ENCODE peak calls at places on chromosomes 6 and 20, in four cellular contexts. B is IMR-90, F is K562, Z is GM12878. C is an unnamed sample. For H4K20me1, the result is how much of the 10 kb centered on the place peaks cover.

GRCh38 chr6:30915591-30915946 is 1.5 kb downstream of the VARS2 start:
- DNase-seq in B (peak), Z (no peak), F (peak), C (peak)

GRCh38 chr6:140566706-140567330 is 1192.4 kb upstream of the CITED2 start:
- DNase-seq in B (peak), Z (no peak), F (no peak), C (peak)

GRCh38 chr20:24867556-24867955 is 81.5 kb upstream of the CST7 start:
- DNase-seq in F (no peak), Z (no peak), B (no peak), C (no peak)

GRCh38 chr6:40325791-40326190 is 261.4 kb downstream of the LRFN2 start:
- DNase-seq in F (peak), Z (no peak), B (no peak), C (no peak)

GRCh38 chr6:143609972-143610371 is 67.8 kb upstream of the PHACTR2 start:
- DNase-seq in Z (no peak), B (no peak), F (no peak), C (no peak)

GRCh38 chr20:44467289-44467883 is 8.3 kb upstream of the TTPAL start:
- DNase-seq in Z (no peak), B (no peak), F (no peak), C (no peak)

GRCh38 chr6:119195204-119195603 is 116.7 kb upstream of the FAM184A start:
- DNase-seq in B (no peak), Z (no peak), F (no peak), C (no peak)

GRCh38 chr6:159033160-159034049 is 11.4 kb downstream of the TAGAP start:
- DNase-seq in B (no peak), Z (no peak), F (no peak), C (no peak)

GRCh38 chr20:50813801-50814200 is 18.9 kb downstream of the BCAS4 start:
- DNase-seq in B (no peak), Z (no peak), F (no peak), C (no peak)

GRCh38 chr6:139431602-139431956 is 57.1 kb upstream of the CITED2 start:
- DNase-seq in Z (no peak), B (no peak), F (no peak), C (no peak)

GRCh38 chr6:130276507-130276906 is 53.8 kb upstream of the SAMD3 start:
- DNase-seq in B (no peak), Z (no peak), F (no peak), C (no peak)
- TF ChIP-seq FOS in B (no peak), Z (no peak), F (no peak), C (no peak)

GRCh38 chr20:19978511-19979210 is 38.5 kb upstream of the NAA20 start:
- DNase-seq in F (no peak), Z (no peak), B (no peak), C (no peak)
- H4K20me1 ChIP-seq in F (under half), Z (under half), B (half or more), C (under half)

GRCh38 chr6:64872633-64873032 is 834.4 kb downstream of the EYS start:
- DNase-seq in F (no peak), Z (no peak), B (no peak), C (no peak)

GRCh38 chr6:64874776-64875175 is 832.2 kb downstream of the EYS start:
- DNase-seq in B (peak), F (no peak), Z (no peak), C (no peak)
- TF ChIP-seq FOS in B (no peak), F (no peak), Z (no peak), C (no peak)

DNA sequence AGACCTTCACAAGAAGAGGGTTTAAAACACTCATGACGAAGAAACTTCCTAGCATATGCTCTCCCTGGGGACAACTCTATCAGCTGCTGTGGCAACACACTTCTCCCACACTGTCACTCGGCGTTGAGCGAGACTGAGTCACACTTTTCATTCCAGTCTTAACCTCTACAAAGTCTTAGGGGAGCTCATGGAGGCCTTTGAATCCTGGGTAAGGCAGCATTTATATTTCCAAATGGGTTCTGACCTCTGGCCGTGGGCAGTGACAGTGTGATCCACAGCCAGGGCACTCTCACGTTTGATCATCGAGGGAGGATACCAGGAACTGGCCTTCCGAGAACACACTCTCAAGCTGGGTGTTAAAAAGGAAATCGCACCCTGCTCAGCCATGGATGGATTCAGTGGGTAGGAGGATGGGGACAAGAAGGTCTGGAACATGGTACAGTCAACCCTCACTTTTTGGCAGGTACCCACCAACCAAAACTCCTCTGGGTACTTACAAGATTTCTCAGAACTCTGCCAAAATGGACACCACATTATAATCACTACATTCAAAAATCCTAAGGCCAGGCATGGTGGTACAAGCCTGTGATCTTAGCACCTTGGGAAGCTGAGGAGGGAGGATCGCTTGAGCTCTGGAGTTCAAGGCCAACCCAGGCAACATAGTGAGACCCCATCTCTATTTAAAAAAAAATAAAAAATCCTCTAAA is 19.6 kb downstream of the RRBP1 start:
- DNase-seq in F (no peak), B (peak), Z (no peak), C (no peak)
- H4K20me1 ChIP-seq in F (under half), B (half or more), Z (under half), C (under half)

GRCh38 chr20:63961664-63962425 is 5.6 kb upstream of the UCKL1 start:
- DNase-seq in B (no peak), F (no peak), Z (no peak), C (no peak)
- TF ChIP-seq FOS in B (no peak), F (no peak), Z (no peak), C (no peak)

GRCh38 chr6:11218077-11218392 is 14.4 kb downstream of the NEDD9 start:
- DNase-seq in F (no peak), Z (no peak), B (no peak), C (no peak)

GRCh38 chr6:11218477-11218826 is 14.0 kb downstream of the NEDD9 start:
- DNase-seq in B (no peak), F (no peak), Z (no peak), C (no peak)

GRCh38 chr6:11217360-11218076 is 14.9 kb downstream of the NEDD9 start:
- DNase-seq in F (no peak), Z (peak), B (no peak), C (peak)

GRCh38 chr6:11221623-11222384 is 10.7 kb downstream of the NEDD9 start:
- DNase-seq in B (no peak), F (no peak), Z (no peak), C (peak)

DNA sequence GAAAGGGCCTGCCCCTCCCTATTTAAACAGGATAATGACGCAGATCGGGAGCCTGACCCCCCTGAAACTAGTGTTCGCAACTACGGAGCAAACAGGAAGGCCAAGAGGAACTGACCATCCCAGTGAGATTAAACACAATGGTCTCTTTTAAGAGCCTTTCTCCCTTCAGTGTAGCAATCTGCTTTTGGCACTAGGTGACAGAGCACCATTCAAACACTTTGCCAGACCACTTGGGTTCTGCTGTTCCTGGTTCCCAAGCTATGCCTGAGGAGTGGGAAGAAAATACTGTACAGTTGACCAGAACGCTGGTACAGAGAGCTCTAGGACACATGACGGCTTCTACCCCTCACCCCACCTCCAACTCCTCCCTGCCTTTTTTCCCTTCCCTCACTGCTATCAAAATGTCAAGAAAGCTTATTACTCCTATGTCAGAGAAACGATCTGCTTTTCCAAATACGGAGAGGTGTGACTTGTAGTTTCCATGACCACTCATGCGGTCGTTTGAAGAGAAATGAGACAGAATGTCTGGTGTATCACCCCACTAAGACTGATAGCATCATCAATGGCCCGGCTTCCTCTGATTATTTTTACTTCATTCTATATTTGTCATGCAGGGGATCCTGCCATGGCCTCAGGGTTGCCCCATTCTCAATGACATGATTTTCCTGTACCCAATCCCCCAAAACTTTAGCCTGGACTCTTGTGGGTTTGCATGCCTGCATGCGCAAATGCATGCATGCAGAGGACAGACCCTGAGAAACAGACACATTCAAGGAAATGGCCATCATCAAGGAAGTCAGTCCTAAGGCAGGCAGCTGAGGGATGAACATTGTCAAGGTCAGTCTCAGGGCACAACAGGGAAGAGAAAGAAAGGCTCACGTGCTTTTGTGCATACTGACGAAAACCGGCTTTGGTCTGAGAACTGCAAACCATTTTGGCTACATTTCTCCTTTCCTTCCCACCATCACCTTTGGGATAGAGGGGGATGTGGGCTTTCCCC is 13.3 kb downstream of the NEDD9 start:
- DNase-seq in F (no peak), B (no peak), Z (no peak), C (peak)
- H4K20me1 ChIP-seq in F (under half), B (under half), Z (under half), C (under half)

C was measured in endothelial cell of umbilical vein.